ENCODE peak calls at places on chromosomes 2 and 18, in four cellular contexts. K is GM12878, G is HepG2, X is K562. Z is an unnamed sample.

GRCh38 chr18:78939105-78939504 is 40.5 kb upstream of the SALL3 start:
- DNase-seq in K (no peak), X (no peak), G (no peak), Z (no peak)

GRCh38 chr2:190069936-190070696 is 7.6 kb upstream of the MSTN start:
- DNase-seq in G (peak), X (peak), K (no peak), Z (peak)

GRCh38 chr2:105683145-105683544 is 61.6 kb upstream of the NCK2 start:
- DNase-seq in X (no peak), K (no peak), G (no peak), Z (no peak)

GRCh38 chr2:213923543-213923942 is 487.3 kb upstream of the VWC2L start:
- DNase-seq in X (no peak), G (no peak), K (no peak), Z (no peak)

GRCh38 chr2:37688771-37689468 is 17.5 kb upstream of the CDC42EP3 start:
- DNase-seq in K (no peak), G (no peak), X (no peak), Z (no peak)

GRCh38 chr2:228268756-228269155 is 87.3 kb upstream of the SPHKAP start:
- DNase-seq in K (no peak), X (no peak), G (no peak), Z (no peak)

GRCh38 chr18:79529296-79529695 is 133.6 kb downstream of the NFATC1 start:
- DNase-seq in K (no peak), G (no peak), X (no peak), Z (no peak)

GRCh38 chr18:54147439-54147838 is 77.0 kb downstream of the MBD2 start:
- DNase-seq in G (no peak), X (no peak), K (peak), Z (no peak)

GRCh38 chr2:64354857-64355680 is 98.9 kb upstream of the LGALSL start:
- DNase-seq in K (no peak), G (no peak), X (peak), Z (no peak)

GRCh38 chr2:46276652-46277051 is 20.6 kb upstream of the EPAS1 start:
- DNase-seq in G (no peak), K (no peak), X (no peak), Z (no peak)

GRCh38 chr18:75140296-75140695 is 68.6 kb downstream of the PTGR3 start:
- DNase-seq in K (no peak), X (no peak), G (no peak), Z (no peak)

GRCh38 chr2:206323486-206323885 is 49.0 kb downstream of the ZDBF2 start:
- DNase-seq in K (no peak), G (no peak), X (no peak), Z (peak)

GRCh38 chr2:45029215-45029614 is 20.0 kb upstream of the SIX2 start:
- DNase-seq in X (no peak), G (no peak), K (no peak), Z (no peak)

GRCh38 chr2:167510071-167510759 is 621.9 kb downstream of the XIRP2 start:
- DNase-seq in X (no peak), K (no peak), G (peak), Z (no peak)

GRCh38 chr2:237431372-237431771 is 17.4 kb upstream of the COL6A3 start:
- DNase-seq in G (no peak), K (no peak), X (no peak), Z (no peak)

GRCh38 chr2:56299166-56299806 is 115.5 kb downstream of the CCDC85A start:
- DNase-seq in X (no peak), K (no peak), G (no peak), Z (no peak)

GRCh38 chr18:43265465-43265864 is 11.8 kb downstream of the SYT4 start:
- DNase-seq in X (no peak), G (no peak), K (no peak), Z (no peak)

GRCh38 chr18:54119524-54120019 is 104.9 kb downstream of the MBD2 start:
- DNase-seq in X (peak), G (peak), K (peak), Z (peak)

GRCh38 chr2:166239548-166239947 is 111.7 kb upstream of the SCN1A start:
- DNase-seq in X (peak), K (no peak), G (no peak), Z (no peak)

GRCh38 chr2:27095745-27096651 is 9.4 kb downstream of the KHK start:
- DNase-seq in G (peak), K (no peak), X (peak), Z (peak)

GRCh38 chr2:84969511-84970265 is 1.3 kb upstream of the KCMF1 start:
- DNase-seq in K (no peak), X (no peak), G (no peak), Z (no peak)

GRCh38 chr2:96527052-96527964 is 9.2 kb upstream of the ARID5A start:
- DNase-seq in K (no peak), G (no peak), X (no peak), Z (no peak)

GRCh38 chr18:23228102-23229051 is 93.1 kb downstream of the CABLES1 start:
- DNase-seq in G (no peak), X (no peak), K (peak), Z (no peak)

GRCh38 chr2:219531639-219532377 is 11.8 kb downstream of the CHPF start:
- DNase-seq in G (no peak), K (no peak), X (no peak), Z (no peak)

GRCh38 chr2:67268806-67269205 is 128.3 kb upstream of the ETAA1 start:
- DNase-seq in G (no peak), X (peak), K (no peak), Z (no peak)

GRCh38 chr2:45890819-45891218 is 239.3 kb downstream of the PRKCE start:
- DNase-seq in G (no peak), X (no peak), K (peak), Z (no peak)

GRCh38 chr2:104862061-104862941 is 8.4 kb downstream of the POU3F3 start:
- DNase-seq in X (no peak), K (no peak), G (no peak), Z (no peak)

GRCh38 chr2:223887127-223887526 is 49.7 kb upstream of the AP1S3 start:
- DNase-seq in X (no peak), K (no peak), G (peak), Z (no peak)

GRCh38 chr18:30971338-30971956 is 71.1 kb downstream of the DSC3 start:
- DNase-seq in X (peak), K (no peak), G (peak), Z (peak)

GRCh38 chr2:36792947-36793346 is 96.4 kb downstream of the VIT start:
- DNase-seq in G (no peak), K (no peak), X (no peak), Z (no peak)

GRCh38 chr2:104977958-104978357 is 59.9 kb upstream of the MRPS9 start:
- DNase-seq in X (no peak), G (no peak), K (no peak), Z (no peak)

GRCh38 chr2:197131558-197131855 is 179.1 kb downstream of the ANKRD44 start:
- DNase-seq in X (no peak), K (no peak), G (no peak), Z (no peak)

GRCh38 chr2:203330434-203330833 is 2.2 kb downstream of the ABI2 start:
- DNase-seq in G (no peak), X (no peak), K (no peak), Z (no peak)

GRCh38 chr2:203326355-203326754 is 1.8 kb upstream of the ABI2 start:
- DNase-seq in G (no peak), X (no peak), K (no peak), Z (no peak)

GRCh38 chr2:203327582-203327917 is 644 bp upstream of the ABI2 start:
- DNase-seq in X (peak), G (no peak), K (no peak), Z (no peak)

GRCh38 chr2:203328735-203329549 is 748 bp downstream of the ABI2 start:
- DNase-seq in G (peak), K (no peak), X (peak), Z (peak)

DNA sequence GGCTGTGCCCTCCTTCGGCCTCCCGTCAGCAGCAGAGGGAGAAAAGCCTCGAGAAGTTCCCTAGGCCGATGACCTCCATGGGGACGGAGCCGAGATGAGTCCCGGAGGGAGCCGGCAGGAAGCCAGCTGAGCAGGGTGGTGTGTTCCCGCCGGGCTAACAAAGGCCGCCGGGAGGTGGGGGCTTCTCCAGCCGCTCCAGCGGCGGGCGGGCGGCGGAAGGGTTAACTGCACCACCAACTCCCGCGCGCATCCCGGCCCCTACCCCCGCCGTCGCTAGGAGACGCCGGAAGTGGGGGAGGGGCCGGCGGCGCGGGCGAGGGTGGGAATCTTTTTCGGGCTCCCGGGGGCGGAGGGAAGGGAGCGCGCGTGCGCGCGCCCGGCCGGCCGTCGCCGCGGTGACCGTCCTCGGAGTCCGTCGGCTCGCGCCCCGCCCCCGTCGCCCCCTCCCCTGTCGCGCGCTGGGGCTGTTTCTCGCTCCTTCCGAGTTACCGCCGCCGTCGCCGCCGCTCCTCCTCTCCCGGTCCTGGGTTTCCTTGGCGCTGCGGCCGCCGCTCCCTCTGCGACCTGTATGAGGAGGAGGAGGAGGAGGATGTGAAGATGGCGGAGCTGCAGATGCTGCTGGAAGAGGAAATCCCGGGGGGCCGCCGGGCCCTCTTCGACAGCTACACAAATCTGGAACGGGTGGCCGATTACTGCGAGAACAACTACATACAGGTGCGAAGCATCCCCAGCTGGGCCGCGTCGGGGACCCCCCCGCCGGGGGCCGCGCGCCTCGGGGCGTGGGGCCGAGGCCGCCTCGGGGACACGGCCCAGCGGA is at the start of gene ABI2:
- DNase-seq in X (peak), K (no peak), G (peak), Z (peak)
- TF ChIP-seq FOXK2 in X (no peak), K (no peak), G (no peak), Z (no peak)

GRCh38 chr18:2302012-2302411 is 269.3 kb downstream of the METTL4 start:
- DNase-seq in G (no peak), X (no peak), K (no peak), Z (no peak)

GRCh38 chr18:2303517-2304238 is 267.6 kb downstream of the METTL4 start:
- DNase-seq in G (no peak), K (no peak), X (peak), Z (no peak)

GRCh38 chr18:2304378-2305175 is 266.7 kb downstream of the METTL4 start:
- DNase-seq in K (no peak), X (no peak), G (no peak), Z (no peak)

GRCh38 chr18:2301316-2301715 is 270.0 kb downstream of the METTL4 start:
- DNase-seq in X (no peak), G (no peak), K (no peak), Z (no peak)

DNA sequence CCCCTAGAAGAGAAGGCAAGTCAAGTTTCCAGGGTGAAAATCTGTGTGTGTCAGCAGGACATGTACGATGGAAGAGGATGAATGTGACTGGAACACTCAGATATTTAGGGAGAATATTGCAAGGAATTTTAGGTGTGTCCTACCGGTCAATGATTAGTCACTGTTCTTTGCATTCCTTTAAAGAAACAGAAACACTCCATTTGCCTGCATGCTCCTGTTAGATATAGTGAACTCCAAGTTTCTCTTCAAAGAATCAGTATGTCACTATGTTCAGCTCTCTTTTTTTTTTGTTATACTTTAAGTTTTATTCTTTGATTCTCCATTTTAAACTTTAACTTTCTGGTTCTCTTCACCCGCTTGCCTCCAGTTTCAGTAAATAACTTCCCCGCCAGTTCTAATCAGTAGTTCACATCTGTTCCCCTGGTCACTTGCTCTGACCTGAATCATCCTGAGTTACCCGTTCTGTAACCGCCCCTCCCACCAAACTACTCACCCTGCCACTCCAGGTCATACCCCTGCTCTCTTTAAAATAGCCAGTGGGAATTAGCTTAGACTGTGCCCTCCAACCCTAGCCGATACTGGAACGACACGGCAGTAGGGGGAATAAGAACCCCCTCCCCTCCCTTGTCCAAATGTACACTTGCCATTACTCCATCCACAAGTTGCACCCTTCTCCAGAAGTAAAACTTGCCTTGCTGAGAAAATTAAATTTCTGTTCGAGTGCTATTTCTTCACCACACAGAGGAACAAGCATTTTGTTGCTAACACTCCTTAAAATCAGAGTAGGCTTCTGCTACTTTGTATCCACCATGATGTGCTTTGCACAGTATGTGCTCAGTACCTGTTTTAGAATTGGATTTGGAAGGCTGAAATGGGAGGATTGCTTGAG is 268.4 kb downstream of the METTL4 start:
- DNase-seq in G (no peak), K (no peak), X (peak), Z (no peak)
- TF ChIP-seq FOXK2 in G (no peak), K (no peak), X (peak), Z (no peak)

GRCh38 chr2:62817995-62818713 is 112.6 kb downstream of the EHBP1 start:
- DNase-seq in X (no peak), K (no peak), G (no peak), Z (no peak)
- TF ChIP-seq FOXK2 in X (no peak), K (no peak), G (no peak), Z (no peak)

DNA sequence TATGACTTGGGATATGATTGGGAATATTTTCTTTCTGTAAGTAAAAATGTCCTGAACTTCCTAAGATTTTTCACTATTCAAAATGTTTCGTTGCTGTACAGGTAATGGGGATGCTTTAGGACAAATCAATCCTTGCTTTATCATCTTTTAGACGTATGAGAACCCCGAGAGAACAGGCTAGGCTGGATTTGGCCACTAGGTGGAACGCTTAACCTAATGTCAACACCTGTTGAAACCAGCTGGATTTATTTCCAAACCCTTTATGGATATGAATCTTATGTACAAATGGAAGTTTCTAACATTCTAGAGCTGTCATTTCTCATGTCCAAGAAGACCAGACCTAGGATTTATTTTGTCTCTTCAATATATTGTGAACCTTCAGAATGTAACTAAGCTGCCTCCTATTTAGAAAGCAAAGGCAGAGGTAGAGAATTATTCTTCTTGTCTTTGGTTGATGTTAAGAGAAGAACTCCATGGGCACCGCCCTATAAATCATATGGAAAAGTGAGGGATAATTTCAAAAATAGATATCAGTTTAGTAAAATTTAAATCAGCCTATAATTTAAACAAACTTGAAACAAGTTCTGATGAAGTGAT is 96.7 kb downstream of the PMAIP1 start:
- DNase-seq in X (peak), G (peak), K (no peak), Z (peak)
- TF ChIP-seq FOXK2 in X (no peak), G (no peak), K (no peak), Z (no peak)

GRCh38 chr2:234846589-234847363 is 105.0 kb upstream of the SH3BP4 start:
- DNase-seq in K (no peak), G (no peak), X (no peak), Z (no peak)
- TF ChIP-seq FOXK2 in K (no peak), G (no peak), X (no peak), Z (no peak)

GRCh38 chr2:172430671-172431070 is 3.3 kb downstream of the ITGA6 start:
- DNase-seq in G (no peak), K (no peak), X (no peak), Z (no peak)

GRCh38 chr2:172428841-172429173 is 1.4 kb downstream of the ITGA6 start:
- DNase-seq in K (no peak), X (no peak), G (peak), Z (no peak)

GRCh38 chr2:172431428-172431827 is 4.0 kb downstream of the ITGA6 start:
- DNase-seq in G (no peak), X (no peak), K (no peak), Z (no peak)

GRCh38 chr2:172429351-172429968 is 2.1 kb downstream of the ITGA6 start:
- DNase-seq in G (no peak), X (no peak), K (no peak), Z (peak)

DNA sequence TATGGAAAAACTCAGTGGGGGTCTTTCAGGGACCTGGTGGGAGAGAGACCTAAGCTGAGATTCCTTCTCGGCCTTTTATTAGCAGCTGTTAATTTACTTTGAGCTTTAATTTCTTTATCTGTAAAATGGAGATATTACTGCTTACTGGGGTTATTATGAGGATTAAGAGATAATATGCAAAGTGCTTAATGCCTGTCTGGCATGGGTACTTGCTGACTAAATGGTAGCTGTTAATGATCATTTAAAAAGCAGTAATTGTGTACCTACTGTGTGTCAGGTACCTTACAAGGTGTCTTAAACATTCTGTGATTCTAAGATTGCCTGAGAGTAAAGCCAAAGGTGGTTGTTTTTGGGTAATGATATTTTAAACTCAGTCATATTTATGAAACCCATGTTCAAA is 2.6 kb downstream of the ITGA6 start:
- DNase-seq in X (no peak), G (no peak), K (no peak), Z (no peak)
- TF ChIP-seq FOXK2 in X (no peak), G (no peak), K (no peak), Z (no peak)

GRCh38 chr2:12075603-12076002 is 329.2 kb downstream of the LPIN1 start:
- DNase-seq in K (no peak), X (no peak), G (no peak), Z (no peak)

GRCh38 chr2:12074126-12074883 is 327.9 kb downstream of the LPIN1 start:
- DNase-seq in K (peak), X (peak), G (no peak), Z (no peak)

GRCh38 chr2:12073217-12073852 is 326.9 kb downstream of the LPIN1 start:
- DNase-seq in K (no peak), X (no peak), G (no peak), Z (no peak)

GRCh38 chr2:12074884-12075217 is 328.4 kb downstream of the LPIN1 start:
- DNase-seq in X (no peak), K (no peak), G (no peak), Z (no peak)

DNA sequence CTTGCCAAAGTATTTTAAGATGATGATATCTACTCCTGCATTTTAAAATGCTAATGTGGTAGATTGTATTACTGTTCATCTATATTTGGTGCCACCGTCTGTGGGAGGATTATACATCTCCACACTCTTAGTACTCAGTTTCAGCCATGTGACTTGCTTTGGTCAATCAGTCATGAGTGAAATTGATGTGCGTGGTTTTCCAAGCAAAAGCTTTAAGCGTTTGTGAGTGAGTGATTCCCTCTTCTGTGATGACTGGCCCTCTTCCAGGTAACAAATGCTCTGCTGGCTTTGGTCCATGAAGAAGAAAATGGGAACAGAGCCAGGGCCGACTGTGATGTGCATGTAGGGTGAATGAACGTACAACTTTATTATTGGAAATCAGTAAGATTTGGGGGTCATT is 330.4 kb downstream of the LPIN1 start:
- DNase-seq in K (no peak), X (peak), G (no peak), Z (no peak)
- TF ChIP-seq FOXK2 in K (no peak), X (no peak), G (no peak), Z (no peak)

Z was measured in HEK293T.